ENCODE peak calls at places on chromosomes 5 and 9, in ten cellular contexts. N is transverse colon, H is spleen, Y is endothelial cell of umbilical vein, P is stomach, D is K562, K is HepG2, X is HCT116, W is breast epithelium, C is suprapubic skin. V is an unnamed sample. For H3K9me3, the result is how much of the 10 kb centered on the place peaks cover.

GRCh38 chr5:126624534-126624933 is 23.8 kb downstream of the PHAX start:
- DNase-seq in X (peak), P (no peak), Y (peak), W (no peak), C (no peak), N (no peak), D (peak), K (peak), H (no peak), V (no peak)

GRCh38 chr9:123265833-123266232 is 2.6 kb downstream of the STRBP start:
- DNase-seq in W (no peak), X (no peak), H (no peak), K (no peak), C (no peak), Y (no peak), P (no peak), D (peak), N (peak), V (no peak)

GRCh38 chr5:109239501-109239900 is 170.3 kb downstream of the PJA2 start:
- DNase-seq in X (no peak), K (no peak), C (no peak), W (no peak), D (no peak), Y (no peak), H (no peak), N (no peak), P (no peak), V (no peak)

GRCh38 chr5:177489119-177489716 is 8.2 kb downstream of the PDLIM7 start:
- DNase-seq in N (peak), X (no peak), Y (no peak), D (no peak), H (no peak), K (no peak), P (peak), C (no peak), W (no peak), V (no peak)

GRCh38 chr5:55062039-55062779 is 38.2 kb downstream of the GZMK start:
- DNase-seq in H (peak), K (no peak), P (no peak), X (no peak), W (no peak), Y (no peak), C (no peak), N (peak), D (no peak), V (no peak)

GRCh38 chr9:97758334-97758916 is 61.3 kb upstream of the XPA start:
- DNase-seq in W (no peak), X (no peak), D (no peak), N (no peak), K (no peak), Y (no peak), P (no peak), C (no peak), H (no peak), V (no peak)

GRCh38 chr5:116271432-116271831 is 186.6 kb downstream of the COMMD10 start:
- DNase-seq in D (no peak), Y (no peak), K (no peak), X (no peak), P (no peak), N (no peak), C (no peak), W (no peak), H (no peak), V (no peak)

GRCh38 chr5:37637165-37637845 is 202.5 kb downstream of the GDNF start:
- DNase-seq in H (no peak), C (no peak), Y (no peak), P (no peak), N (no peak), D (no peak), W (no peak), K (no peak), X (no peak), V (no peak)

GRCh38 chr9:71681708-71682268 is 86.5 kb downstream of the CEMIP2 start:
- DNase-seq in C (no peak), Y (peak), D (peak), N (peak), K (no peak), H (no peak), P (no peak), X (peak), W (no peak), V (no peak)

GRCh38 chr5:134236820-134237219 is 10.9 kb upstream of the PPP2CA start:
- DNase-seq in D (no peak), K (no peak), P (no peak), X (no peak), C (no peak), H (no peak), N (no peak), Y (no peak), W (no peak), V (no peak)

GRCh38 chr9:73806876-73807275 is 655.2 kb downstream of the ANXA1 start:
- DNase-seq in K (no peak), P (no peak), Y (no peak), X (no peak), C (no peak), H (no peak), D (no peak), W (no peak), N (no peak), V (no peak)

GRCh38 chr5:109739741-109740140 is 50.0 kb downstream of the MAN2A1 start:
- DNase-seq in X (no peak), K (no peak), H (no peak), C (no peak), D (no peak), W (no peak), P (no peak), N (no peak), Y (peak), V (no peak)

GRCh38 chr5:76477061-76477460 is 74.0 kb downstream of the IQGAP2 start:
- DNase-seq in D (no peak), Y (no peak), H (no peak), X (no peak), W (no peak), P (no peak), N (no peak), K (no peak), C (no peak), V (no peak)

GRCh38 chr5:115184780-115185179 is 15.1 kb upstream of the TRIM36 start:
- DNase-seq in X (no peak), W (no peak), H (no peak), Y (no peak), N (no peak), C (no peak), K (no peak), D (no peak), P (no peak), V (no peak)

GRCh38 chr5:73938938-73939320 is 312.9 kb downstream of the ARHGEF28 start:
- DNase-seq in H (no peak), Y (no peak), D (no peak), P (no peak), K (no peak), C (no peak), W (no peak), N (no peak), X (no peak), V (no peak)

GRCh38 chr5:171750316-171750788 is 35.3 kb upstream of the SMIM23 start:
- DNase-seq in C (no peak), H (no peak), Y (peak), N (peak), P (no peak), D (peak), X (peak), K (peak), W (no peak), V (no peak)

GRCh38 chr9:88748566-88749238 is 213.7 kb downstream of the NXNL2 start:
- DNase-seq in N (no peak), K (no peak), P (no peak), W (no peak), D (no peak), C (no peak), Y (no peak), H (peak), X (no peak), V (peak)

GRCh38 chr5:114305402-114306207 is 56.3 kb upstream of the KCNN2 start:
- DNase-seq in Y (peak), X (no peak), W (no peak), P (no peak), H (no peak), C (no peak), N (no peak), K (peak), D (no peak), V (no peak)

GRCh38 chr5:160315968-160316367 is 3.6 kb upstream of the CCNJL start:
- DNase-seq in Y (peak), C (no peak), P (peak), H (no peak), W (no peak), X (peak), D (no peak), N (peak), K (peak), V (peak)
- TF ChIP-seq POLR2AphosphoS5 in Y (peak), C (no peak), P (peak), H (no peak), W (no peak), X (no peak), D (no peak), N (no peak), K (no peak), V (peak)

GRCh38 chr9:35407846-35408245 is 82.1 kb upstream of the RUSC2 start:
- DNase-seq in Y (no peak), K (no peak), W (no peak), H (no peak), D (no peak), X (no peak), C (no peak), N (no peak), P (no peak), V (no peak)

GRCh38 chr9:35401011-35401410 is 88.9 kb upstream of the RUSC2 start:
- DNase-seq in K (no peak), N (no peak), W (no peak), X (no peak), H (no peak), C (no peak), Y (no peak), D (no peak), P (no peak), V (no peak)

GRCh38 chr9:35406183-35406959 is 83.5 kb upstream of the RUSC2 start:
- DNase-seq in W (no peak), H (no peak), P (peak), K (no peak), Y (no peak), X (no peak), D (peak), N (peak), C (no peak), V (peak)
- TF ChIP-seq POLR2A in W (no peak), H (no peak), P (no peak), K (no peak), Y (no peak), X (no peak), D (no peak), N (peak), C (no peak), V (no peak)

DNA sequence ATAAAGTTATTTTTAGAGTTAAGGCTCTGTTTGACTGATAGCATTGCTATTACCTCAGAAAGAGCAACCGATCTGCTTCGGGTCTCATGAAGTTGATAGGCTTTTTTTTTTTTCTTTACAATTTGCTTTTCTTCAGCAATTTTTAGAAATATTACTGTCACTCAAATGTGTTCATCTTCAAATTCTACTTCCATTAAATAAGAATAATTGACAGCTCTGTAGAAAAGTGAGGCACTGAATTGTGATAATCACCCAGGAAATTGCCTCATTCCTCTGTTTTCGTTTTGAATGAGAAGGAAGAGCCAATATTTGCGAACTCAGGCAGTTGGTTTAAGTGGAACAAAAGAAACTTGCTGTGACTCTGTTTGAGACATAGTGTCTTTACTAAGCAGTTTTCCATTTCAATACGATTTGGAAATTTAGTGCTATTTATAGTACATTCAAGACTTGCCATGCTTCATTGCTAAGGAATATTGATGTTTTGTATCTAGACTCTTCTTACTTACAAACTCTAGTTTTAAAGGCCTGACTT is 700.5 kb upstream of the CDH10 start:
- DNase-seq in P (no peak), Y (no peak), C (no peak), N (no peak), W (no peak), H (no peak), X (no peak), D (no peak), K (no peak), V (no peak)
- H3K9me3 ChIP-seq in P (under half), Y (under half), C (under half), N (under half), W (under half), H (under half), X (under half), D (under half), K (under half), V (under half)

GRCh38 chr9:20835364-20836286 is 151.6 kb downstream of the FOCAD start:
- DNase-seq in H (no peak), C (no peak), X (no peak), K (peak), N (no peak), D (no peak), Y (no peak), W (no peak), P (no peak), V (peak)
- TF ChIP-seq POLR2AphosphoS5 in H (no peak), C (no peak), X (no peak), K (no peak), N (no peak), D (no peak), Y (no peak), W (no peak), P (no peak), V (no peak)

GRCh38 chr9:99855467-99856176 is 33.9 kb downstream of the NR4A3 start:
- DNase-seq in D (no peak), Y (no peak), K (no peak), N (no peak), H (no peak), P (no peak), C (no peak), X (no peak), W (no peak), V (no peak)
- TF ChIP-seq POLR2A in D (no peak), Y (no peak), K (no peak), N (no peak), H (no peak), P (no peak), C (no peak), X (no peak), W (no peak), V (no peak)